ENCODE peak calls at places on chromosomes 3 and 15, in nine cellular contexts. One of them, this sample, is unnamed.

GRCh38 chr15:61081028-61081322 is 148.1 kb downstream of the RORA start:
- DNase-seq in uterus: no peak
- DNase-seq in IMR-90: no peak
- DNase-seq in erythroblast: no peak
- DNase-seq in lower leg skin: no peak
- DNase-seq in heart left ventricle: no peak
- DNase-seq in adrenal gland: no peak
- DNase-seq in esophagus muscularis mucosa: no peak
- DNase-seq in stomach: no peak
- DNase-seq in this sample: no peak

GRCh38 chr3:3189102-3189727 is 9.7 kb upstream of the CRBN start:
- DNase-seq in erythroblast: no peak
- DNase-seq in IMR-90: peak
- DNase-seq in adrenal gland: no peak
- DNase-seq in uterus: no peak
- DNase-seq in lower leg skin: no peak
- DNase-seq in heart left ventricle: no peak
- DNase-seq in stomach: no peak
- DNase-seq in esophagus muscularis mucosa: no peak
- DNase-seq in this sample: no peak

GRCh38 chr15:71359246-71359645 is 244.0 kb downstream of the THSD4 start:
- DNase-seq in esophagus muscularis mucosa: no peak
- DNase-seq in heart left ventricle: no peak
- DNase-seq in stomach: no peak
- DNase-seq in IMR-90: no peak
- DNase-seq in uterus: no peak
- DNase-seq in adrenal gland: no peak
- DNase-seq in lower leg skin: no peak
- DNase-seq in erythroblast: no peak
- DNase-seq in this sample: no peak

GRCh38 chr15:55186331-55186730 is 10.4 kb downstream of the RSL24D1 start:
- DNase-seq in erythroblast: no peak
- DNase-seq in IMR-90: no peak
- DNase-seq in uterus: no peak
- DNase-seq in stomach: no peak
- DNase-seq in adrenal gland: no peak
- DNase-seq in esophagus muscularis mucosa: no peak
- DNase-seq in lower leg skin: no peak
- DNase-seq in heart left ventricle: no peak
- DNase-seq in this sample: no peak

GRCh38 chr15:55564347-55565145 is 23.6 kb downstream of the PYGO1 start:
- DNase-seq in IMR-90: no peak
- DNase-seq in erythroblast: no peak
- DNase-seq in uterus: no peak
- DNase-seq in heart left ventricle: no peak
- DNase-seq in stomach: no peak
- DNase-seq in esophagus muscularis mucosa: no peak
- DNase-seq in adrenal gland: no peak
- DNase-seq in lower leg skin: no peak
- DNase-seq in this sample: no peak

GRCh38 chr3:13575459-13576061 is 26.6 kb downstream of the FBLN2 start:
- DNase-seq in stomach: no peak
- DNase-seq in esophagus muscularis mucosa: no peak
- DNase-seq in adrenal gland: no peak
- DNase-seq in erythroblast: peak
- DNase-seq in IMR-90: no peak
- DNase-seq in lower leg skin: no peak
- DNase-seq in uterus: no peak
- DNase-seq in heart left ventricle: peak
- DNase-seq in this sample: no peak

GRCh38 chr15:68299436-68299835 is 21.9 kb downstream of the FEM1B start:
- DNase-seq in esophagus muscularis mucosa: peak
- DNase-seq in adrenal gland: peak
- DNase-seq in stomach: no peak
- DNase-seq in heart left ventricle: no peak
- DNase-seq in uterus: no peak
- DNase-seq in erythroblast: no peak
- DNase-seq in IMR-90: no peak
- DNase-seq in lower leg skin: peak
- DNase-seq in this sample: no peak

GRCh38 chr3:48413611-48414010 is 16.3 kb downstream of the PLXNB1 start:
- DNase-seq in lower leg skin: no peak
- DNase-seq in erythroblast: no peak
- DNase-seq in IMR-90: no peak
- DNase-seq in uterus: no peak
- DNase-seq in heart left ventricle: peak
- DNase-seq in stomach: no peak
- DNase-seq in esophagus muscularis mucosa: no peak
- DNase-seq in adrenal gland: no peak
- DNase-seq in this sample: no peak

GRCh38 chr15:69011641-69012040 is 2.9 kb upstream of the NOX5 start:
- DNase-seq in IMR-90: no peak
- DNase-seq in adrenal gland: no peak
- DNase-seq in uterus: no peak
- DNase-seq in esophagus muscularis mucosa: peak
- DNase-seq in heart left ventricle: no peak
- DNase-seq in stomach: no peak
- DNase-seq in erythroblast: no peak
- DNase-seq in lower leg skin: no peak
- DNase-seq in this sample: no peak

GRCh38 chr3:54120657-54121403 is 1.5 kb upstream of the CACNA2D3 start:
- DNase-seq in esophagus muscularis mucosa: peak
- DNase-seq in uterus: no peak
- DNase-seq in adrenal gland: no peak
- DNase-seq in stomach: peak
- DNase-seq in erythroblast: no peak
- DNase-seq in IMR-90: no peak
- DNase-seq in lower leg skin: no peak
- DNase-seq in heart left ventricle: no peak
- DNase-seq in this sample: peak

GRCh38 chr15:90610220-90610619 is 80.5 kb downstream of the CRTC3 start:
- DNase-seq in lower leg skin: no peak
- DNase-seq in esophagus muscularis mucosa: no peak
- DNase-seq in erythroblast: no peak
- DNase-seq in heart left ventricle: no peak
- DNase-seq in uterus: no peak
- DNase-seq in IMR-90: peak
- DNase-seq in adrenal gland: no peak
- DNase-seq in stomach: no peak
- DNase-seq in this sample: no peak

DNA sequence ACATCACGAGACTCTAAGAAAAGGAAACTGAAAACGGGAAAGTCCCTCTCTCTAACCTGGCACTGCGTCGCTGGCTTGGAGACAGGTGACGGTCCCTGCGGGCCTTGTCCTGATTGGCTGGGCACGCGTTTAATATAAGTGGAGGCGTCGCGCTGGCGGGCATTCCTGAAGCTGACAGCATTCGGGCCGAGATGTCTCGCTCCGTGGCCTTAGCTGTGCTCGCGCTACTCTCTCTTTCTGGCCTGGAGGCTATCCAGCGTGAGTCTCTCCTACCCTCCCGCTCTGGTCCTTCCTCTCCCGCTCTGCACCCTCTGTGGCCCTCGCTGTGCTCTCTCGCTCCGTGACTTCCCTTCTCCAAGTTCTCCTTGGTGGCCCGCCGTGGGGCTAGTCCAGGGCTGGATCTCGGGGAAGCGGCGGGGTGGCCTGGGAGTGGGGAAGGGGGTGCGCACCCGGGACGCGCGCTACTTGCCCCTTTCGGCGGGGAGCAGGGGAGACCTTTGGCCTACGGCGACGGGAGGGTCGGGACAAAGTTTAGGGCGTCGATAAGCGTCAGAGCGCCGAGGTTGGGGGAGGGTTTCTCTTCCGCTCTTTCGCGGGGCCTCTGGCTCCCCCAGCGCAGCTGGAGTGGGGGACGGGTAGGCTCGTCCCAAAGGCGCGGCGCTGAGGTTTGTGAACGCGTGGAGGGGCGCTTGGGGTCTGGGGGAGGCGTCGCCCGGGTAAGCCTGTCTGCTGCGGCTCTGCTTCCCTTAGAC is at the start of gene B2M:
- DNase-seq in erythroblast: peak
- DNase-seq in uterus: peak
- DNase-seq in heart left ventricle: peak
- DNase-seq in lower leg skin: peak
- DNase-seq in esophagus muscularis mucosa: peak
- DNase-seq in IMR-90: peak
- DNase-seq in stomach: peak
- DNase-seq in adrenal gland: peak
- DNase-seq in this sample: peak
- TF ChIP-seq POLR2A in erythroblast: peak
- TF ChIP-seq POLR2A in uterus: peak
- TF ChIP-seq POLR2A in heart left ventricle: peak
- TF ChIP-seq POLR2A in lower leg skin: peak
- TF ChIP-seq POLR2A in esophagus muscularis mucosa: peak
- TF ChIP-seq POLR2A in IMR-90: peak
- TF ChIP-seq POLR2A in stomach: no peak
- TF ChIP-seq POLR2A in adrenal gland: peak
- TF ChIP-seq POLR2A in this sample: peak

GRCh38 chr15:39593071-39594055 is 12.5 kb downstream of the THBS1 start:
- DNase-seq in adrenal gland: no peak
- DNase-seq in heart left ventricle: no peak
- DNase-seq in uterus: no peak
- DNase-seq in erythroblast: no peak
- DNase-seq in esophagus muscularis mucosa: no peak
- DNase-seq in stomach: no peak
- DNase-seq in IMR-90: peak
- DNase-seq in lower leg skin: no peak
- DNase-seq in this sample: no peak

GRCh38 chr15:39594056-39594763 is 13.3 kb downstream of the THBS1 start:
- DNase-seq in uterus: no peak
- DNase-seq in erythroblast: no peak
- DNase-seq in lower leg skin: no peak
- DNase-seq in adrenal gland: no peak
- DNase-seq in IMR-90: peak
- DNase-seq in heart left ventricle: no peak
- DNase-seq in esophagus muscularis mucosa: no peak
- DNase-seq in stomach: no peak
- DNase-seq in this sample: no peak

GRCh38 chr15:39591896-39592315 is 11.0 kb downstream of the THBS1 start:
- DNase-seq in erythroblast: no peak
- DNase-seq in lower leg skin: no peak
- DNase-seq in esophagus muscularis mucosa: no peak
- DNase-seq in heart left ventricle: no peak
- DNase-seq in stomach: no peak
- DNase-seq in uterus: no peak
- DNase-seq in adrenal gland: no peak
- DNase-seq in IMR-90: peak
- DNase-seq in this sample: no peak

GRCh38 chr15:39591141-39591895 is 10.4 kb downstream of the THBS1 start:
- DNase-seq in uterus: no peak
- DNase-seq in IMR-90: peak
- DNase-seq in adrenal gland: no peak
- DNase-seq in heart left ventricle: no peak
- DNase-seq in esophagus muscularis mucosa: no peak
- DNase-seq in stomach: no peak
- DNase-seq in erythroblast: no peak
- DNase-seq in lower leg skin: no peak
- DNase-seq in this sample: no peak

GRCh38 chr15:39592500-39592899 is 11.6 kb downstream of the THBS1 start:
- DNase-seq in adrenal gland: no peak
- DNase-seq in IMR-90: peak
- DNase-seq in uterus: no peak
- DNase-seq in lower leg skin: no peak
- DNase-seq in stomach: no peak
- DNase-seq in esophagus muscularis mucosa: no peak
- DNase-seq in heart left ventricle: no peak
- DNase-seq in erythroblast: no peak
- DNase-seq in this sample: no peak
- TF ChIP-seq POLR2A in adrenal gland: no peak
- TF ChIP-seq POLR2A in IMR-90: no peak
- TF ChIP-seq POLR2A in uterus: no peak
- TF ChIP-seq POLR2A in lower leg skin: no peak
- TF ChIP-seq POLR2A in stomach: no peak
- TF ChIP-seq POLR2A in esophagus muscularis mucosa: no peak
- TF ChIP-seq POLR2A in heart left ventricle: no peak
- TF ChIP-seq POLR2A in erythroblast: no peak
- TF ChIP-seq POLR2A in this sample: no peak

DNA sequence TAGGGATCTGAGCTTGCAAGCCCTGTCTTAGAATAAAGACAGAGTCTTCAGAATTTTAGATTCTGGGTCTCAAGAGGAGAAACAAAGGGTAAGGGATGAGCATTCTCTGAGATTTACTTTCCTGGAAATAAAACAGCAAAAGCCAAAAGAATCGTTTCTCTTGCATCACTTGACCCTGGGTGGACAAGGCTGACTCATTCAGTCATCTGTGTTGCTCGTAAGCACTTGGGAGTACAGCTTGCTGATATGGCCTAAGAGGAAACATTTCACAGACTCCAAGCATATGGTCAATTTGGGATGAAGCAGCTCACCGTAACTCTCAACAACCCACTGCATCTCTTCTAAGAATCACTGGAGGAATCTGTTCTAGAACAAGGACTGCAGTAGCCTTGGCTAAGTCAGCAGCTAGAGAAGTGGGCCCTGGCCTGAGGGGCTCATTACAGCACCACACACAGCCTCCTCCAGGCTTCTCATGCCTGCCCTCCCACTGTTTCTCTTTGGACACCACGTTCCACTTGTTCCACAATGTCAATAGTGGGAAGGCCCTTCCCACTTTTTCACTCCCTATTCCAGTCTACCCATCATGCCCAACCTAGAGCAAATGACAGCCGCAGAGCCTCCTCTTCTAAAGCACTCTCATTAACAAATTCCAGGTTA is 86.1 kb downstream of the RFTN1 start:
- DNase-seq in erythroblast: no peak
- DNase-seq in stomach: no peak
- DNase-seq in IMR-90: peak
- DNase-seq in esophagus muscularis mucosa: no peak
- DNase-seq in adrenal gland: peak
- DNase-seq in heart left ventricle: no peak
- DNase-seq in uterus: peak
- DNase-seq in lower leg skin: peak
- DNase-seq in this sample: no peak
- TF ChIP-seq POLR2A in erythroblast: no peak
- TF ChIP-seq POLR2A in stomach: no peak
- TF ChIP-seq POLR2A in IMR-90: no peak
- TF ChIP-seq POLR2A in esophagus muscularis mucosa: no peak
- TF ChIP-seq POLR2A in adrenal gland: no peak
- TF ChIP-seq POLR2A in heart left ventricle: no peak
- TF ChIP-seq POLR2A in uterus: no peak
- TF ChIP-seq POLR2A in lower leg skin: no peak
- TF ChIP-seq POLR2A in this sample: no peak

DNA sequence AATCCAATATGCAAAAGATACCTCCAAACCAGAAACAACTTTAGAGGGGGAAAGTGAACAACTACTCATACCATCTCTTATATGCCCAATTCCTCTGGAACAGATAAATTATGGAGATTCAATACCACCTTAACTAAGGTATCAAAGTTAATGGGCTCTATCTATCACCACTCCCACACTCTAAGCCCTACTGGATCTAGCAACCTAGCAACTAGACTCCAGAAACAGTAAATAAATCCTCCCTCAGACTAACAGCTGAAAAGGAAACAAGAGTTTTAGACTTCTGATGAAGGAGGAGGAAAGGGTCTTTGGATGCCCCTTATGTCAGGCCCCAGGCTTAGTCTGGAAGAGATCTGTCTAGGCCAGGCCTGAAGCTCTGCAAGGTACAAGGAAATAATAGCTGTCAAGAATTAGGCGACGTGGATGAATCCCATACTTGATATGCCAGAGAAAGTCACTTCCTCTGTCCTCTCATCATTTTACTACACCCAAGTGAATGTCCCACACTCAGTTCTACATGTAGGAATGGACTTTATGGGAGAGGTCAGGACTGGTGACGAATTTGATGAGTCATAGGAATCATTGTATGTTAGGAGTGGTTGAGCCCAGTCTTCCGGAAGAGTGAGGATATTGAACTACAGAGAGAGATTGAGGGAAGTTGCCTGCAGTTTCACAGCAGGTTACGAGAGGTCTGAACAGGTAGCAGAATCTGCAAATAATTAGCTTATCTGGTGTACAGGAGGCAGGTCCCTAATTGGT is 113.8 kb downstream of the AKAP13 start:
- DNase-seq in heart left ventricle: no peak
- DNase-seq in esophagus muscularis mucosa: no peak
- DNase-seq in lower leg skin: no peak
- DNase-seq in adrenal gland: no peak
- DNase-seq in erythroblast: no peak
- DNase-seq in IMR-90: peak
- DNase-seq in uterus: no peak
- DNase-seq in stomach: no peak
- DNase-seq in this sample: peak
- TF ChIP-seq POLR2A in heart left ventricle: no peak
- TF ChIP-seq POLR2A in esophagus muscularis mucosa: no peak
- TF ChIP-seq POLR2A in lower leg skin: no peak
- TF ChIP-seq POLR2A in adrenal gland: no peak
- TF ChIP-seq POLR2A in erythroblast: no peak
- TF ChIP-seq POLR2A in IMR-90: no peak
- TF ChIP-seq POLR2A in uterus: no peak
- TF ChIP-seq POLR2A in stomach: no peak
- TF ChIP-seq POLR2A in this sample: no peak